ENCODE peak calls at places on chromosomes 6 and 20, in nine cellular contexts. T, W, P, S, X, B, L, Q and O are unnamed samples.

GRCh38 chr20:427401-427800 is 19.3 kb downstream of the RBCK1 start:
- DNase-seq in L (no peak), P (no peak), Q (no peak), B (no peak), X (no peak), W (no peak), S (no peak), T (no peak), O (no peak)

GRCh38 chr6:44668976-44669934 is 281.7 kb downstream of the CDC5L start:
- DNase-seq in B (no peak), Q (no peak), W (no peak), L (no peak), S (no peak), X (peak; percentile 5), P (no peak), T (no peak), O (no peak)

GRCh38 chr6:35669441-35669776 is 19.3 kb downstream of the FKBP5 start:
- DNase-seq in T (no peak), B (no peak), Q (no peak), P (no peak), X (no peak), L (peak; percentile 64), S (peak; percentile 30), W (no peak), O (peak; percentile 30)

GRCh38 chr6:125791151-125791819 is 525 bp downstream of the NCOA7 start:
- DNase-seq in S (peak; percentile 76), Q (peak; percentile 52), L (peak; percentile 71), T (peak; percentile 65), B (peak; percentile 68), P (peak; percentile 50), X (peak; percentile 56), W (peak; percentile 45), O (peak; percentile 63)

GRCh38 chr6:125511809-125512341 is 210.1 kb upstream of the HDDC2 start:
- DNase-seq in W (no peak), Q (no peak), L (no peak), X (no peak), T (no peak), B (no peak), S (no peak), P (no peak), O (no peak)

GRCh38 chr6:115721564-115721963 is 339.1 kb downstream of the FRK start:
- DNase-seq in X (no peak), T (no peak), S (no peak), P (no peak), Q (no peak), W (no peak), B (no peak), L (no peak), O (no peak)

GRCh38 chr6:43933111-43933885 is 163.3 kb downstream of the VEGFA start:
- DNase-seq in W (no peak), P (no peak), L (no peak), T (no peak), Q (no peak), S (no peak), X (no peak), B (peak; percentile 26), O (no peak)

GRCh38 chr6:105300090-105300489 is 102.8 kb downstream of the PREP start:
- DNase-seq in T (no peak), W (no peak), Q (no peak), S (no peak), B (no peak), L (no peak), X (no peak), P (no peak), O (no peak)

GRCh38 chr6:128532827-128533226 is 12.4 kb upstream of the PTPRK start:
- DNase-seq in S (no peak), L (no peak), X (no peak), T (no peak), P (no peak), B (no peak), W (no peak), Q (no peak), O (no peak)

GRCh38 chr20:3854462-3854870 is 7.8 kb downstream of the MAVS start:
- DNase-seq in S (no peak), B (no peak), Q (no peak), W (peak; percentile 39), X (no peak), P (no peak), L (no peak), T (no peak), O (no peak)

GRCh38 chr6:136415351-136416005 is 125.8 kb upstream of the BCLAF1 start:
- DNase-seq in P (peak; percentile 17), Q (no peak), B (no peak), T (no peak), L (no peak), X (no peak), W (no peak), S (no peak), O (no peak)

GRCh38 chr6:132968419-132968950 is 154.1 kb downstream of the RPS12 start:
- DNase-seq in X (no peak), B (no peak), Q (no peak), P (no peak), L (no peak), T (no peak), S (no peak), W (no peak), O (no peak)

GRCh38 chr6:43609402-43609801 is 19.7 kb downstream of the GTPBP2 start:
- DNase-seq in X (no peak), P (no peak), W (no peak), Q (no peak), B (no peak), T (no peak), S (no peak), L (no peak), O (no peak)

GRCh38 chr20:32623667-32624157 is 38.6 kb upstream of the NOL4L start:
- DNase-seq in L (no peak), S (no peak), Q (no peak), W (no peak), T (no peak), X (no peak), P (no peak), B (no peak), O (no peak)

DNA sequence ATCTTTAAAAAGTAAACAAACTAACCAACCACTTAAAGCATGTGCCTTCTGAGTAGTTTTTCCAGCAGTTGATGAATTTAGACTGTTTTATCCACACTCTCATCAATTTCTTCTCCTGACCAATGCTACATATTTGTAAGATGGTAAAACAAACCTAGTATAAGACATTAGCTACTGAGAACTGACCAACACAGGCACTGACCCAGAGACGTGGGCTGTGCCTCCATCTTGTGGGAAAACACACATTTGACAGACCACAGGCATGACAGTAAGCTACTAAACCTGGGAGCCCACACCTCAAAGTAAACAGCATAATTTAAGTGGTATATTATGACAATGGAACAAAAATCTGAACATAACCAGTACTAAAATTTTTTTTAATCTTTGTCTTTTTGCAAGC is 121.4 kb upstream of the NRSN1 start:
- DNase-seq in T (no peak), S (no peak), X (no peak), L (no peak), B (no peak), W (no peak), Q (no peak), P (no peak), O (no peak)
- TF ChIP-seq CTCF in T (no peak), S (no peak), X (no peak), L (no peak), B (no peak), W (no peak), Q (no peak), P (no peak), O (no peak)

GRCh38 chr6:14917511-14917910 is 328.4 kb upstream of the JARID2 start:
- DNase-seq in S (no peak), T (no peak), B (no peak), L (no peak), X (no peak), Q (no peak), W (no peak), P (no peak), O (no peak)
- TF ChIP-seq CTCF in S (no peak), T (no peak), B (no peak), L (no peak), X (no peak), Q (no peak), W (no peak), P (no peak), O (no peak)

GRCh38 chr20:46088409-46089075 is 1.2 kb downstream of the NCOA5 start:
- DNase-seq in L (peak; percentile 53), B (no peak), S (peak; percentile 61), W (no peak), Q (no peak), X (no peak), P (no peak), T (peak; percentile 26), O (no peak)

GRCh38 chr20:46089076-46089337 is 755 bp downstream of the NCOA5 start:
- DNase-seq in Q (no peak), S (no peak), P (no peak), X (no peak), L (no peak), T (no peak), B (peak; percentile 70), W (peak; percentile 26), O (no peak)

GRCh38 chr20:46090095-46090388 is 280 bp upstream of the NCOA5 start:
- DNase-seq in W (no peak), Q (no peak), B (no peak), T (no peak), S (no peak), L (no peak), P (no peak), X (no peak), O (no peak)

GRCh38 chr20:46087161-46087560 is 2.6 kb downstream of the NCOA5 start:
- DNase-seq in L (no peak), X (no peak), T (no peak), W (no peak), B (no peak), Q (no peak), P (no peak), S (peak; percentile 36), O (no peak)

GRCh38 chr20:46089338-46090094 is at the start of gene NCOA5:
- DNase-seq in B (peak; percentile 97), P (peak; percentile 92), W (peak; percentile 95), T (peak; percentile 96), S (peak; percentile 97), L (peak; percentile 98), Q (peak; percentile 94), X (peak; percentile 95), O (peak; percentile 97)
- TF ChIP-seq CTCF in B (peak; percentile 39), P (peak; percentile 6), W (no peak), T (peak; percentile 42), S (peak; percentile 38), L (peak; percentile 23), Q (no peak), X (no peak), O (peak; percentile 64)

GRCh38 chr20:35014537-35014936 is 58.9 kb downstream of the MYH7B start:
- DNase-seq in Q (no peak), B (no peak), X (no peak), S (no peak), L (no peak), T (no peak), W (no peak), P (no peak), O (no peak)

GRCh38 chr20:35020108-35021031 is 64.7 kb downstream of the MYH7B start:
- DNase-seq in L (no peak), P (no peak), X (no peak), T (no peak), Q (no peak), B (no peak), W (no peak), S (no peak), O (no peak)

GRCh38 chr20:35015863-35016193 is 60.2 kb downstream of the MYH7B start:
- DNase-seq in L (no peak), W (no peak), T (no peak), X (no peak), Q (no peak), B (no peak), S (no peak), P (no peak), O (no peak)

GRCh38 chr20:35018578-35019371 is 63.1 kb downstream of the MYH7B start:
- DNase-seq in T (no peak), Q (no peak), W (no peak), B (no peak), X (no peak), L (no peak), P (no peak), S (no peak), O (no peak)

GRCh38 chr20:35017099-35017835 is 61.6 kb downstream of the MYH7B start:
- DNase-seq in B (no peak), W (no peak), X (no peak), Q (no peak), L (no peak), T (no peak), P (no peak), S (no peak), O (no peak)
- TF ChIP-seq CTCF in B (no peak), W (no peak), X (no peak), Q (no peak), L (no peak), T (no peak), P (no peak), S (no peak), O (no peak)